ENCODE peak calls at places on chromosomes 1 and 21, in four cellular contexts. K is NCI-H1105; R is Calu3; H is stimulated activated naive CD4-positive, alpha-beta T cell treated with Interleukin-2 at 50 U/mL for 16 hours. V is an unnamed sample.
A peak's percentile ranks its signal among the peaks of the same experiment; 100 is the strongest.

GRCh38 chr1:205434738-205435137 is 12.9 kb upstream of the LEMD1 start:
- DNase-seq in K (peak; percentile 86), R (no peak), H (no peak), V (no peak)

GRCh38 chr1:5513179-5513578 is 479.0 kb downstream of the NPHP4 start:
- DNase-seq in K (no peak), R (no peak), H (no peak), V (no peak)

GRCh38 chr1:169999357-169999756 is 75.1 kb downstream of the KIFAP3 start:
- DNase-seq in K (no peak), R (no peak), H (no peak), V (no peak)

GRCh38 chr1:33082575-33083112 is 1.7 kb downstream of the AZIN2 start:
- DNase-seq in K (no peak), R (no peak), H (no peak), V (no peak)

GRCh38 chr21:31172328-31172727 is 134.1 kb upstream of the KRTAP19-8 start:
- DNase-seq in K (no peak), R (no peak), H (no peak), V (no peak)

GRCh38 chr1:227372662-227373061 is 54.4 kb upstream of the CDC42BPA start:
- DNase-seq in K (peak; percentile 32), R (peak; percentile 24), H (no peak), V (peak; percentile 22)

GRCh38 chr1:61334718-61335589 is 252.6 kb downstream of the NFIA start:
- DNase-seq in K (no peak), R (no peak), H (no peak), V (no peak)

GRCh38 chr1:17673335-17674075 is 81.6 kb upstream of the ACTL8 start:
- DNase-seq in K (no peak), R (no peak), H (no peak), V (no peak)

GRCh38 chr21:28215214-28215954 is 777.3 kb downstream of the LTN1 start:
- DNase-seq in K (no peak), R (no peak), H (no peak), V (no peak)

GRCh38 chr21:29174607-29175013 is 44.2 kb downstream of the MAP3K7CL start:
- DNase-seq in K (no peak), R (no peak), H (no peak), V (no peak)

GRCh38 chr1:21262282-21263051 is 27.8 kb downstream of the ECE1 start:
- DNase-seq in K (no peak), R (peak; percentile 27), H (no peak), V (no peak)

GRCh38 chr21:31559368-31560119 is 99.9 kb upstream of the SOD1 start:
- DNase-seq in K (peak; percentile 97), R (peak; percentile 94), H (peak; percentile 89), V (peak; percentile 94)

GRCh38 chr1:102191723-102192122 is 195.0 kb upstream of the OLFM3 start:
- DNase-seq in K (peak; percentile 63), R (peak; percentile 19), H (no peak), V (peak; percentile 37)

V was measured in mucosa of descending colon.